ENCODE peak calls at places on chromosomes 2 and 18, in six cellular contexts. One of them, this sample, is unnamed.

GRCh38 chr2:214107731-214108130 is 303.1 kb upstream of the VWC2L start:
- DNase-seq in stimulated activated CD4-positive, alpha-beta T cell treated with anti-CD3 and anti-CD28 coated beads, Interleukin-2, amount 100 ng/mL, for 48 hours: no peak
- DNase-seq in activated CD4-positive, alpha-beta T cell treated with anti-CD3 and anti-CD28 coated beads, Interleukin-2, amount 10 ng/mL, durations not matched to agents 7 days and 5 days: no peak
- DNase-seq in activated T-helper 9 cell treated with anti-CD3 and anti-CD28 coated beads, Interleukin-2, amount 50 U/mL, for 16 hours: no peak
- DNase-seq in fibroblast of lung: no peak
- DNase-seq in iris pigment epithelial cell: no peak
- DNase-seq in this sample: no peak

GRCh38 chr2:6923319-6923718 is 6.1 kb downstream of the RNF144A start:
- DNase-seq in activated T-helper 9 cell treated with anti-CD3 and anti-CD28 coated beads, Interleukin-2, amount 50 U/mL, for 16 hours: no peak
- DNase-seq in fibroblast of lung: no peak
- DNase-seq in stimulated activated CD4-positive, alpha-beta T cell treated with anti-CD3 and anti-CD28 coated beads, Interleukin-2, amount 100 ng/mL, for 48 hours: no peak
- DNase-seq in activated CD4-positive, alpha-beta T cell treated with anti-CD3 and anti-CD28 coated beads, Interleukin-2, amount 10 ng/mL, durations not matched to agents 7 days and 5 days: no peak
- DNase-seq in iris pigment epithelial cell: no peak
- DNase-seq in this sample: no peak

GRCh38 chr18:63131106-63131943 is 188.2 kb downstream of the BCL2 start:
- DNase-seq in iris pigment epithelial cell: peak
- DNase-seq in fibroblast of lung: peak
- DNase-seq in activated CD4-positive, alpha-beta T cell treated with anti-CD3 and anti-CD28 coated beads, Interleukin-2, amount 10 ng/mL, durations not matched to agents 7 days and 5 days: peak
- DNase-seq in activated T-helper 9 cell treated with anti-CD3 and anti-CD28 coated beads, Interleukin-2, amount 50 U/mL, for 16 hours: peak
- DNase-seq in stimulated activated CD4-positive, alpha-beta T cell treated with anti-CD3 and anti-CD28 coated beads, Interleukin-2, amount 100 ng/mL, for 48 hours: peak
- DNase-seq in this sample: peak

GRCh38 chr2:36820942-36821605 is 124.6 kb downstream of the VIT start:
- DNase-seq in fibroblast of lung: no peak
- DNase-seq in stimulated activated CD4-positive, alpha-beta T cell treated with anti-CD3 and anti-CD28 coated beads, Interleukin-2, amount 100 ng/mL, for 48 hours: no peak
- DNase-seq in iris pigment epithelial cell: no peak
- DNase-seq in activated CD4-positive, alpha-beta T cell treated with anti-CD3 and anti-CD28 coated beads, Interleukin-2, amount 10 ng/mL, durations not matched to agents 7 days and 5 days: no peak
- DNase-seq in activated T-helper 9 cell treated with anti-CD3 and anti-CD28 coated beads, Interleukin-2, amount 50 U/mL, for 16 hours: no peak
- DNase-seq in this sample: no peak

GRCh38 chr2:240066489-240066888 is 13.2 kb upstream of the OR6B3 start:
- DNase-seq in fibroblast of lung: no peak
- DNase-seq in activated CD4-positive, alpha-beta T cell treated with anti-CD3 and anti-CD28 coated beads, Interleukin-2, amount 10 ng/mL, durations not matched to agents 7 days and 5 days: no peak
- DNase-seq in stimulated activated CD4-positive, alpha-beta T cell treated with anti-CD3 and anti-CD28 coated beads, Interleukin-2, amount 100 ng/mL, for 48 hours: no peak
- DNase-seq in iris pigment epithelial cell: no peak
- DNase-seq in activated T-helper 9 cell treated with anti-CD3 and anti-CD28 coated beads, Interleukin-2, amount 50 U/mL, for 16 hours: no peak
- DNase-seq in this sample: no peak

GRCh38 chr2:150109912-150110311 is 377.6 kb downstream of the RND3 start:
- DNase-seq in activated CD4-positive, alpha-beta T cell treated with anti-CD3 and anti-CD28 coated beads, Interleukin-2, amount 10 ng/mL, durations not matched to agents 7 days and 5 days: no peak
- DNase-seq in fibroblast of lung: no peak
- DNase-seq in stimulated activated CD4-positive, alpha-beta T cell treated with anti-CD3 and anti-CD28 coated beads, Interleukin-2, amount 100 ng/mL, for 48 hours: no peak
- DNase-seq in iris pigment epithelial cell: no peak
- DNase-seq in activated T-helper 9 cell treated with anti-CD3 and anti-CD28 coated beads, Interleukin-2, amount 50 U/mL, for 16 hours: no peak
- DNase-seq in this sample: no peak

GRCh38 chr18:59520569-59520968 is 161.5 kb upstream of the LMAN1 start:
- DNase-seq in activated CD4-positive, alpha-beta T cell treated with anti-CD3 and anti-CD28 coated beads, Interleukin-2, amount 10 ng/mL, durations not matched to agents 7 days and 5 days: no peak
- DNase-seq in activated T-helper 9 cell treated with anti-CD3 and anti-CD28 coated beads, Interleukin-2, amount 50 U/mL, for 16 hours: no peak
- DNase-seq in fibroblast of lung: no peak
- DNase-seq in stimulated activated CD4-positive, alpha-beta T cell treated with anti-CD3 and anti-CD28 coated beads, Interleukin-2, amount 100 ng/mL, for 48 hours: no peak
- DNase-seq in iris pigment epithelial cell: no peak
- DNase-seq in this sample: no peak

GRCh38 chr2:136112317-136112891 is 5.5 kb downstream of the CXCR4 start:
- DNase-seq in fibroblast of lung: no peak
- DNase-seq in stimulated activated CD4-positive, alpha-beta T cell treated with anti-CD3 and anti-CD28 coated beads, Interleukin-2, amount 100 ng/mL, for 48 hours: no peak
- DNase-seq in iris pigment epithelial cell: no peak
- DNase-seq in activated CD4-positive, alpha-beta T cell treated with anti-CD3 and anti-CD28 coated beads, Interleukin-2, amount 10 ng/mL, durations not matched to agents 7 days and 5 days: no peak
- DNase-seq in activated T-helper 9 cell treated with anti-CD3 and anti-CD28 coated beads, Interleukin-2, amount 50 U/mL, for 16 hours: no peak
- DNase-seq in this sample: no peak

GRCh38 chr2:200592414-200593075 is 6.7 kb downstream of the AOX1 start:
- DNase-seq in iris pigment epithelial cell: peak
- DNase-seq in activated T-helper 9 cell treated with anti-CD3 and anti-CD28 coated beads, Interleukin-2, amount 50 U/mL, for 16 hours: no peak
- DNase-seq in activated CD4-positive, alpha-beta T cell treated with anti-CD3 and anti-CD28 coated beads, Interleukin-2, amount 10 ng/mL, durations not matched to agents 7 days and 5 days: no peak
- DNase-seq in stimulated activated CD4-positive, alpha-beta T cell treated with anti-CD3 and anti-CD28 coated beads, Interleukin-2, amount 100 ng/mL, for 48 hours: no peak
- DNase-seq in fibroblast of lung: peak
- DNase-seq in this sample: no peak

GRCh38 chr18:70390366-70391090 is 101.7 kb downstream of the SOCS6 start:
- DNase-seq in iris pigment epithelial cell: peak
- DNase-seq in activated CD4-positive, alpha-beta T cell treated with anti-CD3 and anti-CD28 coated beads, Interleukin-2, amount 10 ng/mL, durations not matched to agents 7 days and 5 days: no peak
- DNase-seq in activated T-helper 9 cell treated with anti-CD3 and anti-CD28 coated beads, Interleukin-2, amount 50 U/mL, for 16 hours: no peak
- DNase-seq in stimulated activated CD4-positive, alpha-beta T cell treated with anti-CD3 and anti-CD28 coated beads, Interleukin-2, amount 100 ng/mL, for 48 hours: no peak
- DNase-seq in fibroblast of lung: no peak
- DNase-seq in this sample: peak

GRCh38 chr2:22517141-22517540 is 867.8 kb upstream of the KLHL29 start:
- DNase-seq in fibroblast of lung: no peak
- DNase-seq in iris pigment epithelial cell: no peak
- DNase-seq in stimulated activated CD4-positive, alpha-beta T cell treated with anti-CD3 and anti-CD28 coated beads, Interleukin-2, amount 100 ng/mL, for 48 hours: no peak
- DNase-seq in activated CD4-positive, alpha-beta T cell treated with anti-CD3 and anti-CD28 coated beads, Interleukin-2, amount 10 ng/mL, durations not matched to agents 7 days and 5 days: no peak
- DNase-seq in activated T-helper 9 cell treated with anti-CD3 and anti-CD28 coated beads, Interleukin-2, amount 50 U/mL, for 16 hours: no peak
- DNase-seq in this sample: no peak

GRCh38 chr2:129254718-129255117 is 724.7 kb upstream of the RAB6C start:
- DNase-seq in activated CD4-positive, alpha-beta T cell treated with anti-CD3 and anti-CD28 coated beads, Interleukin-2, amount 10 ng/mL, durations not matched to agents 7 days and 5 days: no peak
- DNase-seq in iris pigment epithelial cell: no peak
- DNase-seq in activated T-helper 9 cell treated with anti-CD3 and anti-CD28 coated beads, Interleukin-2, amount 50 U/mL, for 16 hours: no peak
- DNase-seq in fibroblast of lung: no peak
- DNase-seq in stimulated activated CD4-positive, alpha-beta T cell treated with anti-CD3 and anti-CD28 coated beads, Interleukin-2, amount 100 ng/mL, for 48 hours: no peak
- DNase-seq in this sample: no peak

GRCh38 chr2:25165992-25166618 is 2.3 kb downstream of the POMC start:
- DNase-seq in iris pigment epithelial cell: peak
- DNase-seq in activated T-helper 9 cell treated with anti-CD3 and anti-CD28 coated beads, Interleukin-2, amount 50 U/mL, for 16 hours: no peak
- DNase-seq in activated CD4-positive, alpha-beta T cell treated with anti-CD3 and anti-CD28 coated beads, Interleukin-2, amount 10 ng/mL, durations not matched to agents 7 days and 5 days: peak
- DNase-seq in stimulated activated CD4-positive, alpha-beta T cell treated with anti-CD3 and anti-CD28 coated beads, Interleukin-2, amount 100 ng/mL, for 48 hours: peak
- DNase-seq in fibroblast of lung: no peak
- DNase-seq in this sample: no peak